ENCODE peak calls at places on chromosomes 1 and 21, in seven cellular contexts. E, A, X, M, F, H and J are unnamed samples.

GRCh38 chr1:44648514-44649250 is 25.6 kb downstream of the TMEM53 start:
- DNase-seq in F (no peak), M (no peak), H (no peak), A (no peak), E (no peak), X (no peak), J (no peak)

GRCh38 chr1:29703596-29703995 is 467.3 kb downstream of the PTPRU start:
- DNase-seq in F (no peak), E (no peak), X (peak; percentile 46), M (peak; percentile 53), H (peak; percentile 59), A (no peak), J (no peak)

GRCh38 chr1:190172636-190173410 is 304.8 kb downstream of the BRINP3 start:
- DNase-seq in X (no peak), M (peak; percentile 55), F (no peak), H (no peak), A (no peak), E (no peak), J (no peak)

GRCh38 chr1:38127432-38127831 is 80.8 kb upstream of the POU3F1 start:
- DNase-seq in A (no peak), X (no peak), F (no peak), E (no peak), H (peak; percentile 49), M (peak; percentile 36), J (peak; percentile 7)

GRCh38 chr1:4310396-4310923 is 343.9 kb upstream of the AJAP1 start:
- DNase-seq in E (no peak), M (no peak), H (no peak), X (no peak), F (no peak), A (no peak), J (no peak)

GRCh38 chr1:17948594-17948993 is 159.0 kb upstream of the IGSF21 start:
- DNase-seq in H (no peak), F (no peak), E (no peak), X (peak; percentile 30), M (no peak), A (no peak), J (no peak)

GRCh38 chr1:66274634-66275033 is 259.3 kb upstream of the SGIP1 start:
- DNase-seq in F (no peak), X (no peak), H (peak; percentile 74), E (no peak), M (peak; percentile 55), A (no peak), J (no peak)

GRCh38 chr1:55512467-55512866 is 297.3 kb upstream of the USP24 start:
- DNase-seq in H (no peak), X (no peak), F (no peak), A (no peak), M (no peak), E (no peak), J (no peak)

GRCh38 chr1:99560192-99561040 is 85.5 kb upstream of the PALMD start:
- DNase-seq in H (peak; percentile 34), X (no peak), E (no peak), A (no peak), M (no peak), F (no peak), J (no peak)

GRCh38 chr1:191483997-191484396 is 674.3 kb upstream of the RGS18 start:
- DNase-seq in E (no peak), H (no peak), M (no peak), X (no peak), F (no peak), A (no peak), J (no peak)

GRCh38 chr21:36893581-36893980 is 72.9 kb downstream of the HLCS start:
- DNase-seq in M (no peak), F (no peak), X (no peak), H (no peak), E (no peak), A (no peak), J (no peak)

GRCh38 chr1:16326833-16327404 is 25.4 kb downstream of the FBXO42 start:
- DNase-seq in A (no peak), M (no peak), X (no peak), H (no peak), F (no peak), E (no peak), J (no peak)

GRCh38 chr1:17021896-17022295 is 10.2 kb upstream of the ATP13A2 start:
- DNase-seq in M (no peak), X (no peak), E (no peak), F (no peak), H (no peak), A (no peak), J (no peak)

GRCh38 chr1:244273845-244274619 is 177.7 kb downstream of the ADSS2 start:
- DNase-seq in E (peak; percentile 89), M (peak; percentile 99), H (peak; percentile 96), A (peak; percentile 54), X (no peak), F (peak; percentile 59), J (peak; percentile 72)

GRCh38 chr1:56287736-56288135 is 291.6 kb downstream of the PLPP3 start:
- DNase-seq in X (no peak), H (no peak), A (no peak), E (no peak), M (no peak), F (no peak), J (no peak)

GRCh38 chr21:39175154-39175553 is 8.1 kb downstream of the PSMG1 start:
- DNase-seq in M (peak; percentile 45), E (no peak), A (no peak), F (no peak), X (no peak), H (peak; percentile 63), J (no peak)

GRCh38 chr1:63969461-63969893 is 195.7 kb downstream of the ROR1 start:
- DNase-seq in E (no peak), H (peak; percentile 77), F (peak; percentile 91), A (no peak), X (no peak), M (no peak), J (no peak)

GRCh38 chr1:3924871-3925655 is 25.0 kb upstream of the C1orf174 start:
- DNase-seq in H (peak; percentile 56), X (no peak), M (no peak), A (no peak), E (no peak), F (peak; percentile 16), J (peak; percentile 27)

GRCh38 chr1:95575291-95575690 is 341.3 kb downstream of the RWDD3 start:
- DNase-seq in F (no peak), X (no peak), M (no peak), H (no peak), A (no peak), E (no peak), J (no peak)

GRCh38 chr1:161914595-161914994 is 109.1 kb downstream of the OLFML2B start:
- DNase-seq in H (no peak), E (no peak), A (no peak), X (no peak), M (no peak), F (no peak), J (no peak)

GRCh38 chr1:225477296-225477911 is 49.6 kb upstream of the LBR start:
- DNase-seq in M (no peak), F (no peak), X (no peak), H (no peak), A (no peak), E (no peak), J (no peak)

GRCh38 chr1:230503741-230504140 is 77.6 kb upstream of the PGBD5 start:
- DNase-seq in H (no peak), F (no peak), X (peak; percentile 20), E (no peak), M (no peak), A (no peak), J (no peak)

GRCh38 chr1:91148641-91149069 is 126.8 kb upstream of the ZNF644 start:
- DNase-seq in X (no peak), M (no peak), H (no peak), E (no peak), F (no peak), A (no peak), J (no peak)
- TF ChIP-seq CTCF in X (no peak), M (no peak), H (no peak), E (no peak), F (no peak), A (no peak), J (peak; percentile 7)

DNA sequence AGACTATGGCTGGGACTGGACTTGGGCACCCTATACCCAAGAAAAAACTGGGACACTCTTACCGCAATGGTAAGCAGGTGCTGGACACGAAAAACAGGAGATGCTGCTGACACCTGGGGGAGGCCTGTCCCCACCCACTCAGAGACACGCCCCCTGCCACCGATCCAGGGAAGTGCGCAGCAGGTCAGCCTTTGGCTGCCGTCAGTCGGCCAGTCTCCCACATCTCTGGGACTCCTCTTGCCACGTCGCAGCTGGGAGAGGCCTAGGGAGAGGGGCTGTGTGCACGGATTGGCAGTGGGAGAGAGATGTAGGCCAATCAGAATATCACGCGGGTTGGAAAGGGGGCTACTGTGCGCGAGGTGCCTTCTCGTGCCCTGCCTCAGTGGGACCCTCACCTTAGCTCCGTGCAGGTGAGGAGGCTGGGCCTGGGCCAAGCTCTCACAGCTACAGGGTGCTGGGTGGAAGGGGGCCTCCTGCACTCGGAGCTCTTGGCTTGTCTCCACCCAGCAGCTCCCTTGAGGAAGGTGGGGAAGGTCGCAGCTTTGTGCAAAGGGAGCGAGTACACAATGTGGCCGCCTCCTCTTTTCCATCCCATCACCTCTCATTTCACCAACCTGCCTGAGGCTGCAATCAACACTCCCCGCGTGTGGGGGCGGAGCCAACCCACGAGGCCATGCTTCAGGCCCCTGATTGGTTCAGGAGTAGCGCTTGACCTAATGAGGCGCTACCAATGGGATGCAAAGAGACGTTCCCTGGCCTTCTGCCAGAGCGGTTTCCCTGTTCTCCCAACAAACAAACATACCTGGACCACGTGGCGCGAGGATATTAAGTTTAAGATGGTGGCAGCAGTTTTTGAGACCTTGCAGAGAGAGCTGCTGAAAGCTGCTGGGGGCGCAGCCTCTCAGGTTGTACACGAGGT is 25.7 kb upstream of the LDLRAP1 start:
- DNase-seq in X (no peak), F (no peak), M (no peak), E (no peak), H (no peak), A (no peak), J (no peak)
- TF ChIP-seq CTCF in X (no peak), F (no peak), M (no peak), E (no peak), H (no peak), A (no peak), J (no peak)

GRCh38 chr21:14306143-14306907 is 76.6 kb downstream of the HSPA13 start:
- DNase-seq in X (no peak), E (no peak), M (no peak), H (peak; percentile 51), A (no peak), F (no peak), J (no peak)
- TF ChIP-seq CTCF in X (no peak), E (no peak), M (no peak), H (peak; percentile 58), A (no peak), F (no peak), J (peak; percentile 30)

DNA sequence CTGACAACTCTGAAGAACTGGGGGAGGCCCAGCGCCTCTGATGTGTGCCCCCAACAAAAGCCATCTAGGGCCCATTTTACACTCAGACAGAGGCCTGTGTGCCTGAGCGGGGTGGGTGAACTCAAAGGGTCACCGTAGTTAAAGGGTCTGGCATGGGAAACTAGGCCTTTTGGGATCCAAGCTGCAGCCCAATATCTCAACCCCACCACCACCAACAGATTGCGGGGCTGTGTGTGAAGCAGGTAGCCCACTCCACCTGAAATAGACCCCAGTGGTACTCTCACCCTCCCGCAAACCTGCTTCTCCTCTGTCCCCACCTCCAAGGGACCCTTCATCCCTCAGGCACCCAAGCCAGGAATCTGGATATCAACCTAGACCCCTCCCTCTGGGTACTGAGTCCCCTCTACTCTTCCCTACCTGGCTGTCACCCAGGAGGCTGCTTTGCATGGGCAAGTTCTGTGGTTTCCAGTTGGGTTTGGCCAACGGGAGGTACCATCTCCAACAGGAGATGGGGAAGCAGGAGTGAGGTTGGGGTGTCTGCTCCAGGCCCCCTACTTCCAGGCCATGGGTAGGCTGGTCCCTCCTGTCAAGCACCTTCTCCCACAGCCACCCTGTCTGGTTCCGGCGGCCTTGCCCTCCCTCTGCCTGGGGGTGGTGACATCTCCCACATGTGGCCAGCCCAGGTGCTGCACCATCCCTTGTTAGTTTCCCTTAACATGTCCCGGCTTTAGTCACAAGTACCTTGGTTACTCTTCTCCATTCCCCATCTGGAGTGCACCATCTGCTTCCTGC is 35.2 kb upstream of the LRP8 start:
- DNase-seq in E (no peak), X (no peak), A (no peak), F (no peak), M (no peak), H (no peak), J (no peak)
- TF ChIP-seq CTCF in E (no peak), X (no peak), A (no peak), F (no peak), M (no peak), H (no peak), J (no peak)